ENCODE peak calls at places on chromosomes 1 and 21, in nine cellular contexts. L is HepG2; D is CD4-positive, CD25-positive, alpha-beta regulatory T cell; G is PC-3; E is adrenal gland; Q is Peyer's patch; X is fibroblast of lung; F is left lung; M is pancreas. T is an unnamed sample.

GRCh38 chr1:85692730-85693314 is 15.4 kb downstream of the ZNHIT6 start:
- DNase-seq in G (peak), X (peak), M (no peak), Q (no peak), F (no peak), D (no peak), E (no peak), L (peak), T (peak)

GRCh38 chr1:107277022-107277421 is 136.2 kb downstream of the NTNG1 start:
- DNase-seq in M (no peak), E (peak), X (peak), G (peak), L (peak), D (no peak), Q (peak), F (no peak), T (peak)

GRCh38 chr21:45919593-45919992 is 62.0 kb upstream of the COL6A1 start:
- DNase-seq in M (no peak), E (no peak), G (no peak), L (no peak), Q (no peak), D (no peak), F (peak), X (no peak), T (no peak)

GRCh38 chr1:78651247-78651646 is 1.6 kb downstream of the IFI44 start:
- DNase-seq in D (peak), G (no peak), L (no peak), E (no peak), F (peak), Q (peak), X (peak), M (peak), T (peak)

GRCh38 chr1:211738709-211739301 is 63.4 kb upstream of the NEK2 start:
- DNase-seq in F (no peak), L (no peak), G (peak), E (no peak), D (peak), X (peak), M (no peak), Q (no peak), T (no peak)

GRCh38 chr1:111089638-111090037 is 50.3 kb downstream of the DRAM2 start:
- DNase-seq in F (no peak), X (no peak), L (no peak), D (no peak), E (no peak), G (no peak), Q (no peak), M (no peak), T (no peak)

GRCh38 chr1:155969377-155969791 is 9.0 kb downstream of the ARHGEF2 start:
- DNase-seq in F (peak), M (no peak), G (no peak), E (no peak), D (no peak), L (no peak), X (no peak), Q (no peak), T (no peak)

GRCh38 chr1:182629674-182630073 is 25.5 kb upstream of the RGS16 start:
- DNase-seq in Q (no peak), X (no peak), F (no peak), D (peak), M (no peak), L (no peak), E (no peak), G (no peak), T (no peak)

GRCh38 chr21:39597595-39598185 is 15.1 kb upstream of the B3GALT5 start:
- DNase-seq in F (no peak), X (no peak), Q (no peak), G (no peak), L (no peak), E (no peak), D (no peak), M (no peak), T (no peak)

GRCh38 chr1:169680377-169681019 is 30.9 kb downstream of the SELL start:
- DNase-seq in E (no peak), X (no peak), F (no peak), Q (peak), G (no peak), M (no peak), L (no peak), D (no peak), T (no peak)

GRCh38 chr1:97412737-97413136 is 508.1 kb downstream of the DPYD start:
- DNase-seq in E (no peak), L (no peak), G (peak), M (no peak), X (no peak), D (no peak), F (no peak), Q (no peak), T (no peak)

GRCh38 chr1:92486251-92487077 is at the start of gene GFI1:
- DNase-seq in Q (peak), D (peak), F (peak), L (peak), E (no peak), M (peak), X (no peak), G (no peak), T (peak)

GRCh38 chr1:214028569-214028968 is 40.8 kb downstream of the PROX1 start:
- DNase-seq in X (peak), D (no peak), F (no peak), Q (no peak), L (no peak), M (no peak), G (no peak), E (no peak), T (no peak)

DNA sequence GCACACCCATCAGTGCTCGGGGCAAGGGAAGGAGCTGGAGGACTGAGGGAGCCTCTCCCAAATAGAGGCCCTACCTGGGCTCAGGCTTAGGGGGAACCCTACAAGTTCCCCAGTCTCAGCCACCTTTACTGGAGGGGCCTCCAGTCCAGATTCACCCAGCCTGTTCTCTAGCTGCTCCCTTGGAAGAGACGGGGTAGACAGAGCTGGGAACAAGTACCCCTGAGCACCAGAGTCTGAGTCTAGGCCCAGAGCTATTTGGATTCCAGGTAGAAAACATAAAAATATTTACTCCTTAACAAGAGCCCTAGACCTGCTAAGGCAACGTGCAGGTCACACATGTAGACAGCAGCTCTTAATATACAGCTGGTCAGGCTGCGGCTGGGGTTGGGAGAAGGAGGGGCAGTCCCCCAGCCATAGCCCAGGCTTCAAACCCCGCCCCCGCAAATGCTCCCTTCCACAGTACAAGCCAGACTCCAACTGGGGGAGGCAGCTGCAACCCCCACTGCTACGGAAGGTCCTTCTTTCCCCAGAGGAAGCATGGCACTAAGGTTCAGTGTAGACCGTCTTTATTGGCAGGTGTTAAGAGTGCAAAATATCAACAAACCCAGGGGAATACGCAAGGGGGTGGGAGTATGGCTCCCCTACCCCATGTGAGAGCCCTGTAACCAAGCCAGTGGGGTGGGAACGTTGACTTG is 8.0 kb downstream of the TENT5B start:
- DNase-seq in M (no peak), F (no peak), G (no peak), D (no peak), X (peak), E (no peak), Q (no peak), L (no peak), T (no peak)
- H3K27ac ChIP-seq in M (no peak), F (peak), G (no peak), D (no peak), X (no peak), E (no peak), Q (no peak), L (no peak), T (no peak)

GRCh38 chr1:86713477-86713876 is 9.1 kb downstream of the SH3GLB1 start:
- DNase-seq in G (no peak), E (no peak), Q (no peak), X (no peak), F (no peak), M (no peak), D (no peak), L (no peak), T (no peak)

GRCh38 chr1:86718786-86719185 is 14.4 kb downstream of the SH3GLB1 start:
- DNase-seq in D (no peak), X (no peak), L (no peak), F (no peak), M (no peak), Q (no peak), G (no peak), E (no peak), T (no peak)

GRCh38 chr1:86712088-86712860 is 7.9 kb downstream of the SH3GLB1 start:
- DNase-seq in X (no peak), E (no peak), L (no peak), D (no peak), G (no peak), F (no peak), M (no peak), Q (no peak), T (no peak)

GRCh38 chr1:86714159-86714558 is 9.8 kb downstream of the SH3GLB1 start:
- DNase-seq in G (no peak), E (no peak), D (no peak), F (no peak), Q (no peak), X (peak), M (no peak), L (peak), T (peak)

GRCh38 chr1:86714561-86715244 is 10.3 kb downstream of the SH3GLB1 start:
- DNase-seq in D (no peak), Q (no peak), G (peak), X (peak), L (no peak), E (no peak), M (no peak), F (no peak), T (peak)
- H3K4me3 ChIP-seq in D (peak), Q (no peak), G (peak), X (no peak), L (no peak), E (no peak), M (no peak), F (no peak), T (no peak)

GRCh38 chr1:2283371-2283990 is 55.4 kb downstream of the SKI start:
- DNase-seq in X (no peak), D (no peak), M (no peak), Q (no peak), L (no peak), G (no peak), F (peak), E (no peak), T (no peak)
- H3K27ac ChIP-seq in X (no peak), D (peak), M (no peak), Q (no peak), L (no peak), G (no peak), F (no peak), E (no peak), T (no peak)

DNA sequence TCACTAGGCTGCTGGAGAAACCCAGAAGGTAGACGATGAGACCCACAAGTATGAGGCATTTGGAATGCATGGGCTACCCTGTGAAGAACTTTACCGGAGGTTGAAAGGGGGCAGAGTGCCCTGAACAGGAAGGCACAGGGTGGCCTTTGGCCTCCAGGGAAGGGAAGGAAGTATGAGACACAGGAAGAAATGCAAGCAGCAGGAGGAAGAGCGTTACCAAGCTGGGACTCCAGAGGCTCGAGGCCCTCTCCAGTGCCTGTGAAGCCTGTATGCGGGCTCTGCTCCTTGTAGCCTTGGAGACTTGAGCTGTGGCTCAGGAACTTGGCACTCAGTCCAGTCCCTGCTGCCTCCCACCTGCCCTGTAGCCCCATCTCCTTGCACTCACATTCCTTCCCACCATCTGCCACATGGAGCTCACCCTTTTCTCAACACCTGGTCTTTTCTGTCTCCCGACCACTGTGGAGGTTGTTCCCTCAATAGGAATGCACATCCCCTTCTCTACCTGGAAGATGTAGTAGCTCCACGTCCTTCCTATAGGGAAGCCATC is 33.5 kb upstream of the RNF19B start:
- DNase-seq in L (no peak), G (no peak), M (no peak), F (no peak), Q (no peak), X (peak), D (no peak), E (no peak), T (peak)
- H3K4me3 ChIP-seq in L (no peak), G (no peak), M (no peak), F (no peak), Q (no peak), X (no peak), D (no peak), E (no peak), T (no peak)

DNA sequence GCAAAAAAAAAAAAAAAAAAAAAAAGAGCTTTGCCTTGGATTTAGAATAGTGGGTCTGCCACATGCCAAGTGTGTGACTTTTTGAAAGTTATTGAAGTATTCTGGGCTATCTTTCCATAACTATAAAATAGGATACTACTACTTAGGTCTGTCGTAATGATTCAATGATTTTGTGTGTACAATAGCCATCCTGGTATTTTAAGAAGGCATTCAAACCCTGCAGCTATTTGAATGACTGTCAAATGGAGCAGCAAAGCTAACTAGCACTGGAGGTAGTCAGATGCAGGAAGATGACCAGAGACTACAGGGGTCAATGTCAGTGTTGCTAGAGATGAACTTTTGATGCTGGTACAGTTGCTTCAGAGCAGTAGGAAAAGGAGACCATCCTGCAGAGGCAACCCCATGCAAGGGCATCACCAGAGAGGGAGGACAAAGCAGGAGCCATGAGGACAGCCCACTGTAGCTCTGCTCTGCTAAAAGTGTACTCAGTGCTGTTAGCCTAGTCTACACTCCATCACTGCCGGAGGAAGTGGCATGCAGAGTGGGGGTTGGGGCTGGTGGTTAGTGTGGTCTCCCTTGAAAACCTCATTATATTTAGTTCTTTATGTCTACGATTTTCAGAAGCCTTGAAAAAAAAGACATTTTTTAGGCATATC is 29.0 kb downstream of the DUSP10 start:
- DNase-seq in G (peak), M (no peak), X (no peak), F (no peak), Q (peak), E (no peak), L (no peak), D (peak), T (peak)
- H3K27ac ChIP-seq in G (peak), M (peak), X (no peak), F (peak), Q (no peak), E (no peak), L (no peak), D (peak), T (peak)

T was measured in small intestine.